ENCODE peak calls at places on chromosomes 12 and 14, in seven cellular contexts. Y is prostate gland, K is adrenal gland, F is body of pancreas, U is GM12878, Z is heart left ventricle, G is A549. X is an unnamed sample.

GRCh38 chr12:13857750-13858149 is 123.7 kb downstream of the GRIN2B start:
- DNase-seq in Y (no peak), K (no peak), G (no peak), F (no peak), Z (no peak), U (no peak), X (no peak)

GRCh38 chr12:81797100-81797499 is 38.0 kb upstream of the PPFIA2 start:
- DNase-seq in K (no peak), F (no peak), Z (no peak), G (peak), Y (no peak), U (no peak), X (no peak)

GRCh38 chr12:22562187-22563028 is 18.1 kb upstream of the C2CD5 start:
- DNase-seq in K (no peak), G (no peak), U (no peak), F (no peak), Y (no peak), Z (no peak), X (no peak)

GRCh38 chr12:106133136-106134087 is 5.3 kb downstream of the NUAK1 start:
- DNase-seq in Y (no peak), K (no peak), G (peak), F (no peak), U (no peak), Z (no peak), X (peak)

GRCh38 chr12:50326636-50327284 is 43.4 kb upstream of the LIMA1 start:
- DNase-seq in Z (no peak), Y (peak), G (peak), U (no peak), K (peak), F (peak), X (no peak)

GRCh38 chr14:77290705-77291104 is 19.7 kb upstream of the NGB start:
- DNase-seq in U (no peak), F (no peak), Y (no peak), K (no peak), Z (no peak), G (no peak), X (no peak)

GRCh38 chr14:54894995-54895394 is 7.6 kb downstream of the GCH1 start:
- DNase-seq in F (no peak), Y (no peak), G (no peak), Z (no peak), U (no peak), K (no peak), X (no peak)

GRCh38 chr12:86600664-86601231 is 344.6 kb upstream of the MGAT4C start:
- DNase-seq in Z (peak), Y (no peak), K (no peak), U (no peak), F (no peak), G (no peak), X (no peak)

GRCh38 chr14:92427096-92427495 is 86.5 kb upstream of the RIN3 start:
- DNase-seq in Y (no peak), K (no peak), F (no peak), U (no peak), Z (no peak), G (no peak), X (no peak)

GRCh38 chr12:67650127-67650495 is 1.6 kb downstream of the DYRK2 start:
- DNase-seq in Z (peak), G (no peak), Y (peak), K (peak), F (peak), U (no peak), X (peak)

GRCh38 chr12:55707841-55708694 is at the start of gene ITGA7:
- DNase-seq in G (no peak), U (no peak), Y (peak), Z (peak), K (peak), F (peak), X (peak)

GRCh38 chr14:55671641-55672040 is 91.6 kb downstream of the KTN1 start:
- DNase-seq in G (no peak), U (no peak), K (no peak), F (no peak), Z (no peak), Y (no peak), X (no peak)

GRCh38 chr12:89227774-89228173 is 124.5 kb downstream of the DUSP6 start:
- DNase-seq in G (no peak), Y (no peak), K (no peak), Z (no peak), F (no peak), U (no peak), X (no peak)

GRCh38 chr12:8950287-8950574 is 786 bp upstream of the M6PR start:
- DNase-seq in U (no peak), F (no peak), K (no peak), Y (no peak), G (no peak), Z (no peak), X (peak)

GRCh38 chr12:8950702-8951478 is 1.4 kb upstream of the M6PR start:
- DNase-seq in Y (no peak), F (no peak), U (no peak), K (no peak), Z (no peak), G (no peak), X (no peak)

GRCh38 chr12:8948711-8949524 is 527 bp downstream of the M6PR start:
- DNase-seq in K (peak), U (no peak), F (no peak), Z (no peak), Y (no peak), G (peak), X (peak)

GRCh38 chr12:8947737-8948136 is 1.7 kb downstream of the M6PR start:
- DNase-seq in Y (no peak), Z (no peak), K (no peak), F (no peak), U (no peak), G (no peak), X (no peak)

DNA sequence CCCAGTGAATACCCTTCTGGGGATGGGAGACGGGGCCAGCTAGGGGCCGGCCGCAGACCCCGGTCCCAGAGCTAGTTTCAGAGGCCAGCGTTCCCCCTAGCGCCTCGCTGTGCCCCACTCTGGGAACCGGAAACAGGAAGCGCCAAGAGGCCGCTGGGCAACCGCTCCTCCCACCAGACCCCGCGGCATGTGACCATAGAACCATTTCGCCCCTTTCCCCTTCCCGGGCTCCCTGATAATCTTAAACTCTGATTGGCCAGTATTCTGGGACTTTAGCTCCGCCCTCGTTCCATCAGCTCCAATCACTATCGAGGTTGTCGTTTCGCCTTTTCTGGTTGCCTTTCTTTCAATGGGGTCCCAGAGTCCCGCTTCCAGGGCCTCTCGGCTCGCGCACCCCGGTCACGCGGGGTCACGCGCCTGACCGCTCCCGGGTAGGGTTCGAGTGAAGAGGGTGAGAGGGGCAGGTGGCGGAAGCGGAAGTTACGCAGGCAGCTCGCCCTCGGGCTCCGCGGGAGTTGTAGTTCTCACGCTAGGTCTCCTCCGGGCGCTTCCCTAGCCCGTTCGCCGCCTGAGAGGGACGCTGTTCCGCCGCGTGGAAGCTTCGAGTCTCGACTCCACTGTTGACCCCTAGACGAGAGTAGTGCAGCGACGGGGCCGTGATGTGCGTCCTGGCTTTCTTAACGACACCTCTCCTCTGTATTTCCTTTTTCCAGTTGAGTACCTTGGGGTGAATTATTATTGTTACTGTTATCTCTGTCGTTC is at the start of gene M6PR:
- DNase-seq in Z (peak), G (peak), Y (peak), F (peak), K (peak), U (peak), X (peak)
- TF ChIP-seq POLR2A in Z (no peak), G (peak), Y (peak), F (peak), K (peak), U (peak), X (peak)

GRCh38 chr12:122886161-122886560 is 9.8 kb downstream of the VPS37B start:
- DNase-seq in G (no peak), F (no peak), Z (no peak), K (no peak), Y (no peak), U (no peak), X (no peak)

GRCh38 chr12:122887817-122888212 is 8.1 kb downstream of the VPS37B start:
- DNase-seq in Z (no peak), U (no peak), K (no peak), G (no peak), Y (no peak), F (no peak), X (no peak)

GRCh38 chr12:122886851-122887816 is 8.8 kb downstream of the VPS37B start:
- DNase-seq in Y (no peak), U (peak), Z (no peak), K (no peak), G (peak), F (no peak), X (peak)

GRCh38 chr12:122889658-122890561 is 6.0 kb downstream of the VPS37B start:
- DNase-seq in F (no peak), Y (no peak), U (no peak), Z (no peak), G (no peak), K (no peak), X (no peak)

GRCh38 chr12:122888232-122888752 is 7.6 kb downstream of the VPS37B start:
- DNase-seq in K (peak), F (peak), U (no peak), Z (no peak), G (peak), Y (peak), X (peak)
- TF ChIP-seq POLR2A in K (peak), F (peak), U (peak), Z (no peak), G (no peak), Y (peak), X (no peak)

GRCh38 chr12:6538420-6539275 is 4.3 kb downstream of the GAPDH start:
- DNase-seq in K (no peak), Y (no peak), F (no peak), U (no peak), G (peak), Z (no peak), X (no peak)
- TF ChIP-seq POLR2A in K (peak), Y (no peak), F (no peak), U (peak), G (peak), Z (no peak), X (peak)

GRCh38 chr12:48851883-48852733 is at the start of gene DDX23:
- DNase-seq in K (peak), Y (peak), G (peak), U (peak), F (peak), Z (peak), X (peak)
- TF ChIP-seq POLR2A in K (peak), Y (peak), G (peak), U (peak), F (peak), Z (no peak), X (peak)

GRCh38 chr14:102508410-102508773 is 1.2 kb downstream of the ANKRD9 start:
- DNase-seq in G (peak), K (no peak), Y (peak), Z (no peak), F (peak), U (no peak), X (peak)
- TF ChIP-seq POLR2A in G (no peak), K (no peak), Y (peak), Z (no peak), F (no peak), U (no peak), X (no peak)

GRCh38 chr14:94388896-94389469 is 581 bp upstream of the SERPINA1 start:
- DNase-seq in G (no peak), Y (no peak), F (no peak), U (no peak), K (no peak), Z (no peak), X (no peak)

GRCh38 chr14:94389731-94390371 is 1.4 kb upstream of the SERPINA1 start:
- DNase-seq in Z (no peak), G (no peak), K (no peak), U (no peak), Y (no peak), F (no peak), X (no peak)

GRCh38 chr14:94392510-94392935 is 4.1 kb upstream of the SERPINA1 start:
- DNase-seq in G (no peak), Z (no peak), F (no peak), Y (no peak), U (peak), K (peak), X (no peak)

GRCh38 chr14:94391284-94391914 is 3.0 kb upstream of the SERPINA1 start:
- DNase-seq in Y (no peak), Z (no peak), F (no peak), U (no peak), K (no peak), G (no peak), X (no peak)

DNA sequence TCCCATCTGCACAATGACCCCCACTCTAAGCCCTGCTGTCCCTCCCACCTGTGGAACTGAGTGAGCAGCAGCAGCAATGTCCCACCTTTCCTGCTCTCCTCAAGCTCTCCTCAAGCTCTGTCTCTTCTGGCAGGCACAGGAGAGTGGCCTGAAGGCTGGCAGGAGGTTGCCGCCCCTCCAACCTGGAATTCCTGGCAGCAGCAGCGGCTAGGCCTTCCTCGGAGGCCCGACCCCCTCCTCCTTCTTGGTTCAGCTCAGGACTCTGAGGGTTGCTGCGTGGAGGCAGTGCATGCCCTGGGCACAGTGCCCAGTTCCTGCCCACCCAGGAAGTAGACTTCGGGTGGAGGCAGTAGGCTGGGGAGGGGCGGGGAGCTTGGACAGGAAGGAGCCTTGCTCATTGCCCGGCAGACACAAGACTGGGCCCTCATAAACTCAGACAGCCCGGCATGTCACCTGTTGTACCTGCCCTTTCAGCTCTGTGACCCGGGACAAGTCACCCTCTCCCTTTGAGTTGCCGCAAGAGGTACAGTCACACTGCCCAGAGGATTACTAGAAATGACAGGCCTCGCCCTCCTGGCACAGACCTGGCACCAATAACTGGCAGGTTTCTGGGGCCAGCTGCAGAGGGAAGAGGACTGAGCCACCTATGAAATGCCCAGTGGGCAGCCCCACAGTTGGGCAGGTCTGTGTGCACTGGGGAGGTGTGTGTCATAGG is 2.1 kb upstream of the SERPINA1 start:
- DNase-seq in F (peak), K (peak), U (no peak), Z (peak), Y (peak), G (no peak), X (no peak)
- TF ChIP-seq POLR2A in F (no peak), K (no peak), U (no peak), Z (no peak), Y (no peak), G (no peak), X (no peak)